ENCODE peak calls at places on chromosomes 16 and 17, in five cellular contexts. Y, L, T, P and O are unnamed samples. For H4K20me1 and H3K4me1, the result is how much of the 10 kb centered on the place peaks cover.

GRCh38 chr16:57042157-57043111 is 49.9 kb upstream of the CPNE2 start:
- DNase-seq in Y (no peak), L (no peak), T (peak), P (no peak), O (no peak)

GRCh38 chr17:65561394-65562205 is at the start of gene AXIN2:
- DNase-seq in Y (peak), L (peak), T (peak), P (peak), O (peak)

GRCh38 chr17:81844887-81845286 is 10.0 kb upstream of the PPP1R27 start:
- DNase-seq in Y (no peak), L (no peak), T (no peak), P (no peak), O (no peak)

GRCh38 chr17:68033636-68034451 is 1.7 kb upstream of the KPNA2 start:
- DNase-seq in Y (peak), L (peak), T (peak), P (peak), O (peak)

GRCh38 chr16:1424028-1424427 is 3.5 kb upstream of the UQCC4 start:
- DNase-seq in Y (no peak), L (no peak), T (no peak), P (no peak), O (no peak)

GRCh38 chr16:9840761-9841665 is 341.2 kb downstream of the GRIN2A start:
- DNase-seq in Y (no peak), L (no peak), T (no peak), P (no peak), O (no peak)

GRCh38 chr17:42754782-42755181 is 6.2 kb upstream of the RAMP2 start:
- DNase-seq in Y (no peak), L (peak), T (peak), P (no peak), O (no peak)

GRCh38 chr16:51565149-51565548 is 414.1 kb upstream of the SALL1 start:
- DNase-seq in Y (no peak), L (no peak), T (no peak), P (no peak), O (no peak)

GRCh38 chr16:67651039-67651438 is 6.1 kb downstream of the CARMIL2 start:
- DNase-seq in Y (no peak), L (no peak), T (no peak), P (no peak), O (no peak)

GRCh38 chr16:2777231-2777902 is at the start of gene ELOB:
- DNase-seq in Y (peak), L (peak), T (peak), P (peak), O (peak)

GRCh38 chr17:81115219-81115618 is 50.1 kb upstream of the PVALEF start:
- DNase-seq in Y (no peak), L (no peak), T (no peak), P (no peak), O (no peak)

GRCh38 chr17:74354561-74354960 is 7.1 kb downstream of the BTBD17 start:
- DNase-seq in Y (no peak), L (no peak), T (no peak), P (no peak), O (no peak)

GRCh38 chr17:32111141-32111771 is 31.0 kb upstream of the RHOT1 start:
- DNase-seq in Y (peak), L (peak), T (peak), P (peak), O (peak)

GRCh38 chr16:81005644-81006471 is 827 bp downstream of the CMC2 start:
- DNase-seq in Y (peak), L (peak), T (peak), P (no peak), O (peak)

GRCh38 chr17:41678907-41679739 is 9.6 kb upstream of the EIF1 start:
- DNase-seq in Y (no peak), L (peak), T (peak), P (no peak), O (no peak)

GRCh38 chr17:59331929-59332889 is 754 bp downstream of the YPEL2 start:
- DNase-seq in Y (peak), L (no peak), T (no peak), P (no peak), O (peak)

GRCh38 chr17:64315032-64315490 is 52.0 kb upstream of the TEX2 start:
- DNase-seq in Y (no peak), L (no peak), T (no peak), P (no peak), O (no peak)

GRCh38 chr17:29711588-29712385 is 89.1 kb upstream of the CORO6 start:
- DNase-seq in Y (no peak), L (no peak), T (no peak), P (no peak), O (no peak)

GRCh38 chr17:57138956-57139576 is 54.0 kb downstream of the AKAP1 start:
- DNase-seq in Y (no peak), L (peak), T (peak), P (no peak), O (no peak)

GRCh38 chr16:80527297-80527696 is 13.5 kb upstream of the DYNLRB2 start:
- DNase-seq in Y (peak), L (peak), T (peak), P (peak), O (peak)

GRCh38 chr17:46191332-46192210 is 1.7 kb downstream of the KANSL1 start:
- DNase-seq in Y (peak), L (peak), T (no peak), P (peak), O (peak)

GRCh38 chr16:27242868-27243590 is 25.5 kb downstream of the NSMCE1 start:
- DNase-seq in Y (peak), L (peak), T (peak), P (peak), O (no peak)

GRCh38 chr16:4694664-4695451 is 1.5 kb downstream of the NUDT16L1 start:
- DNase-seq in Y (no peak), L (no peak), T (no peak), P (no peak), O (no peak)

GRCh38 chr16:85923153-85924021 is 24.4 kb downstream of the IRF8 start:
- DNase-seq in Y (no peak), L (no peak), T (peak), P (no peak), O (peak)

GRCh38 chr17:45238155-45238774 is 16.6 kb downstream of the FMNL1 start:
- DNase-seq in Y (no peak), L (no peak), T (no peak), P (no peak), O (no peak)

GRCh38 chr17:67829331-67829730 is 4.0 kb downstream of the BPTF start:
- DNase-seq in Y (peak), L (peak), T (no peak), P (no peak), O (no peak)

GRCh38 chr17:76683921-76684745 is 26.6 kb downstream of the MXRA7 start:
- DNase-seq in Y (no peak), L (no peak), T (no peak), P (no peak), O (no peak)

GRCh38 chr17:76681222-76682137 is 29.3 kb downstream of the MXRA7 start:
- DNase-seq in Y (peak), L (peak), T (peak), P (peak), O (peak)

GRCh38 chr17:76682306-76682705 is 28.5 kb downstream of the MXRA7 start:
- DNase-seq in Y (no peak), L (no peak), T (no peak), P (no peak), O (no peak)

GRCh38 chr17:76684756-76685155 is 26.0 kb downstream of the MXRA7 start:
- DNase-seq in Y (no peak), L (no peak), T (no peak), P (no peak), O (no peak)

DNA sequence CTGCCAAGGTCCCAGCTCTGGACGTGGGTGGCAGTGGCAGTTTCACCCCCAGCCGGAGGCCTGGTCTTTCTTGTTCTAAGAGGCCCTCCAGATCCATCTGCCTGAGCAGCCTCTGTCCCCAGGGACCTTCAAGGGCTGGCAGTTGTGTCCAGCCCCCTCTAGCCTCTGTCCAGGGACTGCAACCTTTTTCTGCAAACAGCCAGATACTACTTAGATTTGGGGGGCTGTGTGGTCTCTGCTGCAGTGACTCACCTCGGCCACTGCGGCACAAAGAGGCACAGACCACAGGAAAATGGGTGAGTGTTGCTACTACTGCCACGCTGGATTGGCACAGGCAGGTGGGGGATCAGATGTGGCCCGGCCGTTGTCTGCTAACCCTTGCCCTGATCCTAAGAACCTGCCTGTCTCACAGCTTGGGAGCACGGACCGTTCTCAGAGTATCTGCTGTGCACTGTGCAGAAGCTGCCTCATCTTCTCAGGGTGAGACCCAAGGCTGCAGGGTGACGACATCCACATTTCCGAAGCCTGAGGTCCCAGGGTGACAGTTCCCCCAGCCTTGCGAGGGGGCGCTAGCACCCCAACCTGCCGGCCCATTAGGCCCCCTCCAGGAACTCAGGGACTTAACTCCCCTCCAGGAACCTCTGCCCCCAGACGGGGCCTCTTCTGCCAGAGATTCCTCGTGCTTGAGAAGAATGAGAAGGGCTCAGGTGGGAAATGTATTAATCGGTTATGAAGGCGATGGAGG is 27.6 kb downstream of the MXRA7 start:
- DNase-seq in Y (peak), L (no peak), T (no peak), P (no peak), O (no peak)
- H4K20me1 ChIP-seq in Y (under half), L (under half), T (under half), P (under half), O (under half)

DNA sequence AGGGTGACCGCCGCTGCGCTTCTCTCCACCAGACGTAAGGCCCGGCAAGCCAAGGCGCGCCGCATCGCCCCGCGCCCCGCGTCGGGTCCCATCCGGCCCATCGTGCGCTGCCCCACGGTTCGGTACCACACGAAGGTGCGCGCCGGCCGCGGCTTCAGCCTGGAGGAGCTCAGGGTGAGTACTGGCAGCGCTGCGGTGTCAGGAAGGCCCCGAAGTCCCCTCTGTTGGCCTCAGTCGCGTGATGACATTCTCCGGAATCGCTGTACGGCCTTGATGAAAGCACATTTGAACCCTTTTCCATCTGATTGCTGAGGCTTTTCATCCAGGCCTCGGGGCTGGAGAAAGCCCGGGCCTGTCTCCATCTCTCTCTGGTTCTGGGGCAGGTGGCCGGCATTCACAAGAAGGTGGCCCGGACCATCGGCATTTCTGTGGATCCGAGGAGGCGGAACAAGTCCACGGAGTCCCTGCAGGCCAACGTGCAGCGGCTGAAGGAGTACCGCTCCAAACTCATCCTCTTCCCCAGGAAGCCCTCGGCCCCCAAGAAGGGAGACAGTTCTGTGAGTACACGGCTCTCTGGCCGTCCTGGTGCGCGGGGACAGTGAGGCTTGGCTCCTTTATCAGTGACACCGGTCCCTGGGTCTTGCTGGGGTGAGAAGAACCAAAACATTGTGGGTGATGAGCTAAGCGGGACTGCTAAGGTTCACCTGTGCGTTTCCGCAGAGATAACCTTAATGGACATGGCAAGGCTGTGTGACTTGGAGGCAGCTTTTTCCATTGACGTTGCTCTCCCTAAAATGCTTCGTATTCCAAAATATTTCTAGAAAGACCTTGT is 929 bp downstream of the RPL13 start:
- DNase-seq in Y (no peak), L (no peak), T (no peak), P (no peak), O (no peak)
- H3K4me1 ChIP-seq in Y (under half), L (half or more), T (under half), P (under half), O (under half)

DNA sequence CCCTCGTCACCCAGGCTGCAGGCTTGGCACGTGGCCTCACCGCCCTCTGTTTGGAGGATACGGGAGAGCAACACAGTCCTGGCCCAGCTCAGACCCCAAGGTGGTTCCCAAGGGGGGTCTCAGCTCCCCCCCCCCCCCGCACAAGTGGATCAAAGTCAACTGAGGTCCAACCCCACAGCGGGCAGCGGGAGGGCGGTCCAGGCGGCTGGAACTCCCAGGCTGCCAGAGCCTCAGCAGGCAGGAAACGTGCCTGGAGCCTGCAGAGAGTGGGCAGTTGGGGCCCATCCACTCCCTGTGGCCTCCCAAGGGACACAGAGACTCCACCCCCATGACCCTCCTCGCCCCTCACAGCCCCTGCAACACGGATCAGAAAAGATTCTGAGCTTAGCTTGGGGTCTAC is 36.7 kb downstream of the PIEZO1 start:
- DNase-seq in Y (no peak), L (no peak), T (no peak), P (no peak), O (no peak)
- H4K20me1 ChIP-seq in Y (under half), L (under half), T (half or more), P (under half), O (under half)

DNA sequence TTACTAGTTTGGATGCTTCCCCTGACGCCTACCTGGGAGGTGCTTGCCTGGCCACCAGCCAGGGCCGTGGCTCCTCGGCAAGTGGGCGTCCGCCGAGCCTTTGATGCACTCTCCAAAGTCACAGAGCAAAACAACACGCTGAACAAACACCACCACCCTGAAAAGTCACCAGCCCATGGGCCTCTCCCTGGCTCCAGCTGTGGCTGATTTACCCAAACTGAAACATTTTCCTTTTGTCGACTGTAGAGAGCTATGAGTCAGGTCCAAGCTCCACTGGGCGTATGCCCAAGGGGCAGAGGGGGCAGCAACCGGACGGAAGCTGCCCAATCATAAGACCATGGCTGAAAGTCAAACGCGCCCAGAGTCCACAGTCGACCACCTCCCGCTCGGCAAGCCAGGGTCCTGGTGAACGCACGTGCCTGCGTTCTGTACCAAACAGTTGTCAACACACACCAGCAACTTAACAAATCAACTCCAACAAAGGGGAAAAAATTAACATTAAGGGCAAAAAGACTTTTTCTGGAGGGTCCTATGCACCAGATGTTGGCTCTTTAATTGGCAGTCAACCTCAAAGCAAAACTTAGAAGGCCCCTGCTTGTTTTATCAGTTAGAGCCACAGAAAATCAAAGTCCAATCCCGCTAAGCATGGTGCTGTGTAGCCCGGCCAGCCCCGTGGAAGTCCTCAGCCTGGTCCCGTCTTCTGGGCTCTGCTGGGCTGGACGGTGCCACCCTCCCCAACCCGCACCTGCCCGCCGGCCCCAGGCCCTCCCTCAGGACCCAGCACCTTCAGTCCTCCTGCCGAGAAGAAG is 47.3 kb downstream of the TBC1D16 start:
- DNase-seq in Y (no peak), L (peak), T (peak), P (no peak), O (peak)
- H3K4me1 ChIP-seq in Y (under half), L (under half), T (under half), P (under half), O (half or more)

GRCh38 chr16:30778549-30779244 is 8.3 kb downstream of the ZNF629 start:
- DNase-seq in Y (peak), L (no peak), T (peak), P (peak), O (no peak)

GRCh38 chr16:30780021-30780420 is 7.0 kb downstream of the ZNF629 start:
- DNase-seq in Y (no peak), L (no peak), T (no peak), P (no peak), O (no peak)

GRCh38 chr16:30777591-30778297 is 9.3 kb downstream of the ZNF629 start:
- DNase-seq in Y (no peak), L (no peak), T (no peak), P (no peak), O (no peak)

GRCh38 chr16:30780549-30780948 is 6.5 kb downstream of the ZNF629 start:
- DNase-seq in Y (no peak), L (no peak), T (no peak), P (no peak), O (no peak)

DNA sequence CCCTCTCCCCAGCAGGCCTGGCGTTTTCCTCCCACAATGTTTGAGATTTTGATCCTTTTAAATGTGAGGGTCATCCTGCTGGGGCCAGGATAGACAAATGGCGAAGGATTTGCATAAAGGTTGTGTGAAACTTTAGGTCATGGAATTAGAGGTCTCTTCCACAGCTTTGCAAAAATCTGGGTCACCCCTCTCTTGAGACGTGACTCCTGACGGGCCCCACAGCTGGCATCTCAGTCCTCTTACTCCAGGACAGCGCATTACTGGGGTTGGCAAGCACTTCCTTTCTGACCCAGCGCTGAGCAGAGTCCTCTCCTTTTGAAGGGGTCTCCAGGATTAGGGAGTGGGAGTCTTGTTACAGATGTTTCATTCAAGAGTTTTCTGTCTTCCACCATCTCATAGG is 7.4 kb downstream of the ZNF629 start:
- DNase-seq in Y (no peak), L (no peak), T (no peak), P (no peak), O (no peak)
- H4K20me1 ChIP-seq in Y (under half), L (under half), T (under half), P (under half), O (under half)

DNA sequence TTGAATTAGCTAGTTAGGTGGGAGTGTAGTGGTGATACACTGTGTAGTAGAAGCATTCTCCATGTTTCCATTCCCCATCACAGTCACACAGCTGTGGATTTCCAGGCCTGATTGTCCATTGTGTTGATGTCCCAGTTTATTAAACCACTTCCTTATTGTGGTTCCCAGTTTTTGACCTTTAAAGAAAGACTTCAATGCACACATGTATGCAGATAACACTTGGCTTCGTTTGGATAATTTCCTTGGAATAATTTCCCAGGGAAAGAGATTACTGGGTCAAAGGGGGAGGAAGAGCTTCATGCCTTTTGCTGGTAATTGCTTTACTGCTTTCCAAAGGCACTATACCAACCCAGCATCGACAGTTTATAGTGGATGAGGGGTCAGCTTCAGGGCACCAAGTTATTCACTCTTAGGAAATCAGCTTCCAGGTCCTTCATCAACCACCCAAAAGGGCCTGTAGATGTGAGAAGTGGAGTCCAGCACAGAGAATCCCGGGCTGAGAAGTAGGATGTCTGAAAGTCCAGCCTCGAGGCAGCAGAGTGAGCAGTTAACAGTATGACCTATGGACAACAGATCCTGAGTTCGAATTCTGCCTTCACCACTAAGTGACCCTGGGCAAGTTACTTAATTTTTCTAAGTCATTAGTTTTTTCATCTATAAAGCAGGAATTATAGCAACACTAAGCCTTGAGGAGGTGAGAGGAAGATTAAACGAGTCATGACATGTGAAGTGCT is 31.3 kb upstream of the TNS4 start:
- DNase-seq in Y (no peak), L (no peak), T (peak), P (no peak), O (no peak)
- H3K4me1 ChIP-seq in Y (under half), L (under half), T (under half), P (under half), O (under half)

GRCh38 chr16:75575976-75576375 is 9.8 kb downstream of the GABARAPL2 start:
- DNase-seq in Y (no peak), L (no peak), T (no peak), P (no peak), O (no peak)
- H4K20me1 ChIP-seq in Y (under half), L (under half), T (under half), P (under half), O (under half)